ENCODE peak calls at places on chromosomes 4 and X, in six cellular contexts. Q, F, V, X, G and M are unnamed samples.

GRCh38 chr4:145525291-145525740 is 43.7 kb downstream of the SMAD1 start:
- DNase-seq in X (no peak), G (peak), V (no peak), Q (no peak), F (no peak), M (no peak)

GRCh38 chrX:74371399-74371798 is 49.9 kb upstream of the SLC16A2 start:
- DNase-seq in F (no peak), X (no peak), G (no peak), Q (no peak), V (no peak), M (no peak)

GRCh38 chr4:93760284-93760683 is 68.3 kb upstream of the ATOH1 start:
- DNase-seq in X (no peak), V (no peak), F (no peak), Q (no peak), G (no peak), M (no peak)

GRCh38 chr4:4386736-4387392 is at the start of gene NSG1:
- DNase-seq in G (peak), F (no peak), X (peak), Q (peak), V (peak), M (no peak)

GRCh38 chr4:103099691-103100392 is at the start of gene BDH2:
- DNase-seq in V (peak), Q (peak), X (peak), F (peak), G (peak), M (peak)

GRCh38 chr4:83109480-83110221 is 4.9 kb downstream of the PLAC8 start:
- DNase-seq in F (no peak), X (peak), V (peak), G (peak), Q (peak), M (no peak)

GRCh38 chrX:16212024-16212423 is 44.7 kb downstream of the MAGEB17 start:
- DNase-seq in V (peak), Q (no peak), F (peak), X (no peak), G (no peak), M (no peak)

GRCh38 chrX:107537815-107538214 is 88.4 kb downstream of the FRMPD3 start:
- DNase-seq in G (peak), V (peak), X (peak), Q (peak), F (peak), M (no peak)

GRCh38 chr4:6732441-6733357 is 16.7 kb downstream of the BLOC1S4 start:
- DNase-seq in V (peak), Q (no peak), X (no peak), F (peak), G (peak), M (peak)

GRCh38 chrX:32597777-32598176 is 613.6 kb downstream of the DMD start:
- DNase-seq in V (no peak), G (no peak), F (no peak), X (no peak), Q (no peak), M (no peak)

GRCh38 chrX:41933546-41933945 is 10.2 kb upstream of the CASK start:
- DNase-seq in V (no peak), F (no peak), G (no peak), X (no peak), Q (no peak), M (no peak)

GRCh38 chr4:124537971-124538370 is 174.6 kb downstream of the ANKRD50 start:
- DNase-seq in G (no peak), F (no peak), V (no peak), Q (no peak), X (no peak), M (no peak)

GRCh38 chr4:16692021-16692420 is 206.4 kb downstream of the LDB2 start:
- DNase-seq in V (no peak), G (no peak), Q (no peak), X (no peak), F (no peak), M (no peak)

GRCh38 chrX:49106930-49107329 is 16.6 kb downstream of the GPKOW start:
- DNase-seq in G (peak), F (peak), V (peak), Q (no peak), X (peak), M (no peak)

GRCh38 chrX:153414838-153415552 is 3.7 kb downstream of the ZFP92 start:
- DNase-seq in G (peak), Q (no peak), V (no peak), X (no peak), F (peak), M (no peak)

GRCh38 chr4:46388860-46389259 is 1.1 kb downstream of the GABRA2 start:
- DNase-seq in V (no peak), F (no peak), X (no peak), G (no peak), Q (no peak), M (no peak)

GRCh38 chr4:75229783-75230570 is 284.2 kb downstream of the RCHY1 start:
- DNase-seq in G (no peak), V (no peak), Q (no peak), F (peak), X (peak), M (no peak)

GRCh38 chrX:13360146-13360545 is 40.3 kb upstream of the ATXN3L start:
- DNase-seq in Q (no peak), G (no peak), X (peak), V (no peak), F (no peak), M (no peak)

GRCh38 chr4:55123791-55124190 is 1.6 kb downstream of the KDR start:
- DNase-seq in F (no peak), V (no peak), G (no peak), X (no peak), Q (no peak), M (no peak)

GRCh38 chrX:109660756-109661155 is 35.8 kb upstream of the KCNE5 start:
- DNase-seq in Q (no peak), G (no peak), X (no peak), V (no peak), F (no peak), M (no peak)